ENCODE peak calls at places on chromosome 4, in ten cellular contexts. One of them, this sample, is unnamed.
A peak's percentile ranks its signal among the peaks of the same experiment; 100 is the strongest.

GRCh38 chr4:121140712-121141111 is 23.4 kb downstream of the TNIP3 start:
- DNase-seq in neural crest cell: no peak
- DNase-seq in brain microvascular endothelial cell: peak; percentile 86
- DNase-seq in A549: no peak
- DNase-seq in fibroblast of mammary gland: peak; percentile 70
- DNase-seq in lower lobe of right lung: no peak
- DNase-seq in cardiac fibroblast: peak; percentile 89
- DNase-seq in psoas muscle: no peak
- DNase-seq in GM10248: no peak
- DNase-seq in thoracic aorta: no peak
- DNase-seq in this sample: no peak

GRCh38 chr4:183254162-183254561 is 65.9 kb downstream of the CLDN22 start:
- DNase-seq in fibroblast of mammary gland: no peak
- DNase-seq in psoas muscle: no peak
- DNase-seq in lower lobe of right lung: no peak
- DNase-seq in brain microvascular endothelial cell: no peak
- DNase-seq in A549: no peak
- DNase-seq in neural crest cell: no peak
- DNase-seq in thoracic aorta: no peak
- DNase-seq in GM10248: no peak
- DNase-seq in cardiac fibroblast: no peak
- DNase-seq in this sample: no peak

GRCh38 chr4:82515705-82516104 is 46.1 kb downstream of the TMEM150C start:
- DNase-seq in GM10248: no peak
- DNase-seq in psoas muscle: no peak
- DNase-seq in thoracic aorta: no peak
- DNase-seq in cardiac fibroblast: peak; percentile 83
- DNase-seq in fibroblast of mammary gland: peak; percentile 78
- DNase-seq in A549: no peak
- DNase-seq in brain microvascular endothelial cell: peak; percentile 86
- DNase-seq in lower lobe of right lung: no peak
- DNase-seq in neural crest cell: no peak
- DNase-seq in this sample: no peak

GRCh38 chr4:73012673-73013072 is 56.8 kb downstream of the COX18 start:
- DNase-seq in GM10248: no peak
- DNase-seq in neural crest cell: no peak
- DNase-seq in psoas muscle: no peak
- DNase-seq in brain microvascular endothelial cell: no peak
- DNase-seq in lower lobe of right lung: no peak
- DNase-seq in thoracic aorta: no peak
- DNase-seq in A549: no peak
- DNase-seq in fibroblast of mammary gland: no peak
- DNase-seq in cardiac fibroblast: no peak
- DNase-seq in this sample: no peak

GRCh38 chr4:170446782-170447181 is 357.0 kb upstream of the AADAT start:
- DNase-seq in psoas muscle: no peak
- DNase-seq in GM10248: no peak
- DNase-seq in cardiac fibroblast: no peak
- DNase-seq in brain microvascular endothelial cell: no peak
- DNase-seq in A549: no peak
- DNase-seq in lower lobe of right lung: no peak
- DNase-seq in fibroblast of mammary gland: no peak
- DNase-seq in thoracic aorta: no peak
- DNase-seq in neural crest cell: no peak
- DNase-seq in this sample: no peak

GRCh38 chr4:8343051-8343966 is 73.8 kb downstream of the HTRA3 start:
- DNase-seq in neural crest cell: no peak
- DNase-seq in brain microvascular endothelial cell: no peak
- DNase-seq in GM10248: no peak
- DNase-seq in A549: no peak
- DNase-seq in psoas muscle: peak; percentile 72
- DNase-seq in cardiac fibroblast: no peak
- DNase-seq in lower lobe of right lung: no peak
- DNase-seq in thoracic aorta: no peak
- DNase-seq in fibroblast of mammary gland: no peak
- DNase-seq in this sample: no peak

GRCh38 chr4:81828991-81829390 is 357.3 kb upstream of the RASGEF1B start:
- DNase-seq in lower lobe of right lung: no peak
- DNase-seq in neural crest cell: no peak
- DNase-seq in psoas muscle: no peak
- DNase-seq in cardiac fibroblast: no peak
- DNase-seq in GM10248: no peak
- DNase-seq in brain microvascular endothelial cell: no peak
- DNase-seq in fibroblast of mammary gland: no peak
- DNase-seq in thoracic aorta: no peak
- DNase-seq in A549: no peak
- DNase-seq in this sample: no peak

GRCh38 chr4:156888762-156889161 is 82.8 kb downstream of the PDGFC start:
- DNase-seq in fibroblast of mammary gland: peak; percentile 86
- DNase-seq in brain microvascular endothelial cell: peak; percentile 42
- DNase-seq in neural crest cell: no peak
- DNase-seq in GM10248: no peak
- DNase-seq in lower lobe of right lung: no peak
- DNase-seq in A549: no peak
- DNase-seq in cardiac fibroblast: peak; percentile 94
- DNase-seq in psoas muscle: no peak
- DNase-seq in thoracic aorta: no peak
- DNase-seq in this sample: no peak

GRCh38 chr4:139658185-139658584 is 7.4 kb upstream of the MGST2 start:
- DNase-seq in lower lobe of right lung: no peak
- DNase-seq in brain microvascular endothelial cell: no peak
- DNase-seq in thoracic aorta: no peak
- DNase-seq in fibroblast of mammary gland: no peak
- DNase-seq in A549: no peak
- DNase-seq in GM10248: no peak
- DNase-seq in psoas muscle: no peak
- DNase-seq in neural crest cell: no peak
- DNase-seq in cardiac fibroblast: no peak
- DNase-seq in this sample: peak; percentile 43

GRCh38 chr4:31291238-31291637 is 571.1 kb downstream of the PCDH7 start:
- DNase-seq in brain microvascular endothelial cell: no peak
- DNase-seq in GM10248: no peak
- DNase-seq in lower lobe of right lung: no peak
- DNase-seq in neural crest cell: no peak
- DNase-seq in thoracic aorta: no peak
- DNase-seq in cardiac fibroblast: no peak
- DNase-seq in A549: no peak
- DNase-seq in psoas muscle: no peak
- DNase-seq in fibroblast of mammary gland: no peak
- DNase-seq in this sample: no peak

GRCh38 chr4:142881331-142881730 is 35.2 kb upstream of the INPP4B start:
- DNase-seq in GM10248: no peak
- DNase-seq in neural crest cell: no peak
- DNase-seq in lower lobe of right lung: no peak
- DNase-seq in thoracic aorta: no peak
- DNase-seq in brain microvascular endothelial cell: no peak
- DNase-seq in psoas muscle: no peak
- DNase-seq in A549: no peak
- DNase-seq in cardiac fibroblast: no peak
- DNase-seq in fibroblast of mammary gland: no peak
- DNase-seq in this sample: no peak

GRCh38 chr4:24404281-24404680 is 180.1 kb downstream of the DHX15 start:
- DNase-seq in cardiac fibroblast: peak; percentile 9
- DNase-seq in A549: no peak
- DNase-seq in lower lobe of right lung: no peak
- DNase-seq in fibroblast of mammary gland: peak; percentile 15
- DNase-seq in GM10248: no peak
- DNase-seq in neural crest cell: no peak
- DNase-seq in psoas muscle: no peak
- DNase-seq in brain microvascular endothelial cell: no peak
- DNase-seq in thoracic aorta: no peak
- DNase-seq in this sample: no peak

GRCh38 chr4:170339522-170339921 is 249.8 kb upstream of the AADAT start:
- DNase-seq in fibroblast of mammary gland: peak; percentile 24
- DNase-seq in lower lobe of right lung: no peak
- DNase-seq in GM10248: no peak
- DNase-seq in thoracic aorta: no peak
- DNase-seq in cardiac fibroblast: no peak
- DNase-seq in neural crest cell: no peak
- DNase-seq in brain microvascular endothelial cell: no peak
- DNase-seq in psoas muscle: no peak
- DNase-seq in A549: no peak
- DNase-seq in this sample: no peak

GRCh38 chr4:56657818-56658217 is 23.3 kb downstream of the HOPX start:
- DNase-seq in fibroblast of mammary gland: no peak
- DNase-seq in cardiac fibroblast: no peak
- DNase-seq in A549: no peak
- DNase-seq in brain microvascular endothelial cell: no peak
- DNase-seq in GM10248: no peak
- DNase-seq in psoas muscle: no peak
- DNase-seq in neural crest cell: no peak
- DNase-seq in thoracic aorta: no peak
- DNase-seq in lower lobe of right lung: no peak
- DNase-seq in this sample: no peak

GRCh38 chr4:149790172-149790907 is 25.3 kb downstream of the IQCM start:
- DNase-seq in psoas muscle: no peak
- DNase-seq in A549: no peak
- DNase-seq in brain microvascular endothelial cell: no peak
- DNase-seq in cardiac fibroblast: peak; percentile 15
- DNase-seq in thoracic aorta: no peak
- DNase-seq in neural crest cell: no peak
- DNase-seq in fibroblast of mammary gland: no peak
- DNase-seq in lower lobe of right lung: no peak
- DNase-seq in GM10248: no peak
- DNase-seq in this sample: no peak

GRCh38 chr4:5993876-5994811 is 24.1 kb downstream of the C4orf50 start:
- DNase-seq in psoas muscle: no peak
- DNase-seq in neural crest cell: no peak
- DNase-seq in thoracic aorta: no peak
- DNase-seq in cardiac fibroblast: no peak
- DNase-seq in lower lobe of right lung: no peak
- DNase-seq in fibroblast of mammary gland: no peak
- DNase-seq in GM10248: no peak
- DNase-seq in brain microvascular endothelial cell: no peak
- DNase-seq in A549: no peak
- DNase-seq in this sample: no peak

DNA sequence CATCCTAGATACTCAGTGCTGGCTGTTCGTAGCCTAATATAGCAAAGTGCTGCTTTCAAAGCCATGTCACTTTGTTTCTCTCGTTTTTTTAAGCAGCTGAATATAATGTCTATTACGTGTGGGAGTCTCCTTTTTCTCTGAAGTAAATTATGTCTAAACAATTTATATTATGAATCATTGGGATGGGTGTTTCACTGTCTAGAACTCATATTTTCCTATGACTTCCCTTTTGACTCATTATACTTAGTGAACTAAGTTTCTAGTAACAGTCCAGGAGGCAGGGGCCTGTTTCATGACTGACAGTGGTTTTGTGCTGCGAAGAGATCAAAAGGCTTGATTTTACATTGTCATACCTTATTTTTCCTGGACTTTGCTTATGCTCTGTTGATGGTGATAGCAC is 326.9 kb upstream of the ZFP42 start:
- DNase-seq in cardiac fibroblast: peak; percentile 76
- DNase-seq in lower lobe of right lung: no peak
- DNase-seq in fibroblast of mammary gland: peak; percentile 53
- DNase-seq in brain microvascular endothelial cell: peak; percentile 37
- DNase-seq in psoas muscle: no peak
- DNase-seq in neural crest cell: no peak
- DNase-seq in A549: no peak
- DNase-seq in GM10248: no peak
- DNase-seq in thoracic aorta: no peak
- DNase-seq in this sample: peak; percentile 1
- TF ChIP-seq CTCF in cardiac fibroblast: no peak
- TF ChIP-seq CTCF in lower lobe of right lung: no peak
- TF ChIP-seq CTCF in fibroblast of mammary gland: no peak
- TF ChIP-seq CTCF in brain microvascular endothelial cell: no peak
- TF ChIP-seq CTCF in psoas muscle: no peak
- TF ChIP-seq CTCF in neural crest cell: no peak
- TF ChIP-seq CTCF in A549: no peak
- TF ChIP-seq CTCF in GM10248: no peak
- TF ChIP-seq CTCF in thoracic aorta: no peak
- TF ChIP-seq CTCF in this sample: no peak

GRCh38 chr4:177547985-177548384 is 105.7 kb upstream of the AGA start:
- DNase-seq in psoas muscle: no peak
- DNase-seq in lower lobe of right lung: no peak
- DNase-seq in cardiac fibroblast: peak; percentile 9
- DNase-seq in brain microvascular endothelial cell: no peak
- DNase-seq in thoracic aorta: no peak
- DNase-seq in neural crest cell: no peak
- DNase-seq in fibroblast of mammary gland: no peak
- DNase-seq in GM10248: no peak
- DNase-seq in A549: no peak
- DNase-seq in this sample: no peak

GRCh38 chr4:177546745-177547144 is 104.5 kb upstream of the AGA start:
- DNase-seq in A549: no peak
- DNase-seq in thoracic aorta: no peak
- DNase-seq in neural crest cell: no peak
- DNase-seq in cardiac fibroblast: peak; percentile 12
- DNase-seq in psoas muscle: no peak
- DNase-seq in GM10248: no peak
- DNase-seq in fibroblast of mammary gland: peak; percentile 12
- DNase-seq in lower lobe of right lung: no peak
- DNase-seq in brain microvascular endothelial cell: no peak
- DNase-seq in this sample: no peak
- TF ChIP-seq CTCF in A549: no peak
- TF ChIP-seq CTCF in thoracic aorta: no peak
- TF ChIP-seq CTCF in neural crest cell: no peak
- TF ChIP-seq CTCF in cardiac fibroblast: no peak
- TF ChIP-seq CTCF in psoas muscle: no peak
- TF ChIP-seq CTCF in GM10248: no peak
- TF ChIP-seq CTCF in fibroblast of mammary gland: peak; percentile 19
- TF ChIP-seq CTCF in lower lobe of right lung: no peak
- TF ChIP-seq CTCF in brain microvascular endothelial cell: no peak
- TF ChIP-seq CTCF in this sample: no peak

GRCh38 chr4:794911-795725 is 30.8 kb downstream of the CPLX1 start:
- DNase-seq in fibroblast of mammary gland: no peak
- DNase-seq in brain microvascular endothelial cell: no peak
- DNase-seq in thoracic aorta: no peak
- DNase-seq in A549: no peak
- DNase-seq in cardiac fibroblast: no peak
- DNase-seq in psoas muscle: no peak
- DNase-seq in lower lobe of right lung: peak; percentile 38
- DNase-seq in neural crest cell: no peak
- DNase-seq in GM10248: no peak
- DNase-seq in this sample: no peak
- TF ChIP-seq CTCF in fibroblast of mammary gland: no peak
- TF ChIP-seq CTCF in brain microvascular endothelial cell: no peak
- TF ChIP-seq CTCF in thoracic aorta: no peak
- TF ChIP-seq CTCF in A549: no peak
- TF ChIP-seq CTCF in cardiac fibroblast: no peak
- TF ChIP-seq CTCF in psoas muscle: no peak
- TF ChIP-seq CTCF in lower lobe of right lung: no peak
- TF ChIP-seq CTCF in neural crest cell: no peak
- TF ChIP-seq CTCF in GM10248: no peak
- TF ChIP-seq CTCF in this sample: no peak

DNA sequence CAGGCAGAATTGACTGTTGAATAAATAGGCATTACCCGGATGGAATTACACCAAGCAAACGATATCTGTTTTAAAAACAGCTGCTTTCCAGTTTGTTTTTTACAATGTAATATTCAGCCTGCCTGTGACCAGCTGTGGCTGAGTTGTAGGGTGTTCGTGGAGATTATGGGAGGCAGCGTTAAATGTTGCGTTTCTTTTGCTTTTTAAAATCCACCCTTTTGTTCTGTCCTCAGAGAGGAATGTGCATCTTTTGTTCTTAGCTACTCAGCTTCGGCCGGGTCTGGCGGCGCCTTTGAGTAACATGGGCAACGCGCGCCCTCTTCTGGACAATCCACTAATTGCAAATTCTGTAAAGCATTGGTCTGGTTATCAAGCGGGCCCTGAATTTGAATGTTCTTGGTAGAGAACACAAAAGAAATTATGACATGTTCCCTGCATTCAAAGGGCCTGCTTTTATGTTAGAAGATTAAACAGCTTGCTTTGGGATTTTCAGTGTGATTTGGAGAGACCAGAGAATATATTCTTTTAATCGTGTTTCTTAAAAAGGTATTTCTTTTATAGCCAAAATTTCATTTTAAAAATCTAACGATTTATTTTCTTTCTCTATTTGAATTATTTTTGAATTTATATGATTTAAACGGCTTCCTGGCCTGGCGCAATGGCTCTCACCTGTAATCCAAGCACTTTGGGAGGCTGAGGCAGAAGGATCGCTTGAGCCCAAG is 76.3 kb upstream of the TRIM2 start:
- DNase-seq in psoas muscle: peak; percentile 80
- DNase-seq in brain microvascular endothelial cell: peak; percentile 90
- DNase-seq in GM10248: peak; percentile 74
- DNase-seq in thoracic aorta: peak; percentile 69
- DNase-seq in cardiac fibroblast: peak; percentile 91
- DNase-seq in lower lobe of right lung: peak; percentile 87
- DNase-seq in A549: peak; percentile 73
- DNase-seq in neural crest cell: peak; percentile 98
- DNase-seq in fibroblast of mammary gland: peak; percentile 78
- DNase-seq in this sample: peak; percentile 92
- TF ChIP-seq CTCF in psoas muscle: peak; percentile 85
- TF ChIP-seq CTCF in brain microvascular endothelial cell: peak; percentile 81
- TF ChIP-seq CTCF in GM10248: peak; percentile 83
- TF ChIP-seq CTCF in thoracic aorta: peak; percentile 77
- TF ChIP-seq CTCF in cardiac fibroblast: peak; percentile 77
- TF ChIP-seq CTCF in lower lobe of right lung: peak; percentile 86
- TF ChIP-seq CTCF in A549: peak; percentile 80
- TF ChIP-seq CTCF in neural crest cell: peak; percentile 91
- TF ChIP-seq CTCF in fibroblast of mammary gland: peak; percentile 75
- TF ChIP-seq CTCF in this sample: peak; percentile 83